ENCODE peak calls at places on chromosome 5, in five cellular contexts. One of them, this sample, is unnamed.

GRCh38 chr5:96997265-96997859 is 61.5 kb downstream of the LNPEP start:
- DNase-seq in PC-3: peak
- DNase-seq in fibroblast of lung: peak
- DNase-seq in cardiac muscle cell: peak
- DNase-seq in AG10803: peak
- DNase-seq in this sample: no peak

GRCh38 chr5:1546556-1546955 is 22.8 kb upstream of the LPCAT1 start:
- DNase-seq in PC-3: peak
- DNase-seq in AG10803: no peak
- DNase-seq in fibroblast of lung: no peak
- DNase-seq in cardiac muscle cell: no peak
- DNase-seq in this sample: peak

GRCh38 chr5:167770461-167770860 is 521.0 kb upstream of the WWC1 start:
- DNase-seq in PC-3: peak
- DNase-seq in AG10803: peak
- DNase-seq in cardiac muscle cell: no peak
- DNase-seq in fibroblast of lung: peak
- DNase-seq in this sample: no peak

GRCh38 chr5:128572546-128573339 is 34.7 kb upstream of the FBN2 start:
- DNase-seq in AG10803: no peak
- DNase-seq in fibroblast of lung: peak
- DNase-seq in PC-3: peak
- DNase-seq in cardiac muscle cell: no peak
- DNase-seq in this sample: no peak

GRCh38 chr5:179820483-179821297 is at the start of gene SQSTM1:
- DNase-seq in AG10803: peak
- DNase-seq in PC-3: peak
- DNase-seq in cardiac muscle cell: peak
- DNase-seq in fibroblast of lung: peak
- DNase-seq in this sample: peak

GRCh38 chr5:11494340-11494739 is 409.9 kb downstream of the CTNND2 start:
- DNase-seq in cardiac muscle cell: no peak
- DNase-seq in fibroblast of lung: no peak
- DNase-seq in AG10803: no peak
- DNase-seq in PC-3: peak
- DNase-seq in this sample: no peak

GRCh38 chr5:38757451-38758245 is 88.2 kb upstream of the OSMR start:
- DNase-seq in cardiac muscle cell: no peak
- DNase-seq in fibroblast of lung: peak
- DNase-seq in AG10803: peak
- DNase-seq in PC-3: no peak
- DNase-seq in this sample: no peak

GRCh38 chr5:96655506-96655905 is 6.7 kb upstream of the CAST start:
- DNase-seq in cardiac muscle cell: no peak
- DNase-seq in AG10803: peak
- DNase-seq in PC-3: peak
- DNase-seq in fibroblast of lung: peak
- DNase-seq in this sample: no peak

GRCh38 chr5:179732918-179733763 is 519 bp downstream of the MAML1 start:
- DNase-seq in PC-3: peak
- DNase-seq in cardiac muscle cell: peak
- DNase-seq in AG10803: peak
- DNase-seq in fibroblast of lung: peak
- DNase-seq in this sample: peak

GRCh38 chr5:147619281-147619680 is 109.4 kb upstream of the DPYSL3 start:
- DNase-seq in fibroblast of lung: peak
- DNase-seq in AG10803: no peak
- DNase-seq in cardiac muscle cell: no peak
- DNase-seq in PC-3: no peak
- DNase-seq in this sample: no peak

DNA sequence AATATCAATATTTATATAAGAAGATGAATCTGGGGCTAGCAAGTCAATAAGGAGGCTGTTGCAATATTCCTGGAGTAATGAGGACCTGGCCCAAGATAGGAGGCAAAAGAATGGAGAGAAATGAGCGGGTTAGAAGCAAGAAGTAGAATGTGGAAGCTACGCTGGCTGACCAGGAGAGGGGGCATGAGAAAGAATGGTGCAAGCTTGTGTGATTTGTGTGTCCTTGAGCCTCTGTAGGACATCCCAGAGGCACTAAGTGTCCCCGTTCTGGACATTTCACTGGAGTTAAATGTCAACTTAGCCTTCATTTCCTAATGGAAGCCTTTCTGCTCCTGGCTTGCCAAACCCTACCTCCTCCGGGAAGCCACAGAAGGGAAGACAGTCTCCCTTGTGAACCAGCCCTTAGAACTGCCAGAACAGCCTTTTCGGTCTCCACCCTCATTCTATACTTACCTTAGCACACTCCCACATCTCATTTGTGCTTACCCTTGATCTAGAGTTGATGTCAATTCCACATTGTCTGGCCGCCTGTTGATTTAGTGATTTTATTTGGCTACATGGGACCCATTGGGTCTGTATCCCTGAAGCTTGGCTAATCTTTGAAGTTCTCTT is 6.7 kb upstream of the PDE6A start:
- DNase-seq in PC-3: no peak
- DNase-seq in AG10803: no peak
- DNase-seq in cardiac muscle cell: no peak
- DNase-seq in fibroblast of lung: no peak
- DNase-seq in this sample: no peak
- TF ChIP-seq CTCF in PC-3: peak
- TF ChIP-seq CTCF in AG10803: peak
- TF ChIP-seq CTCF in cardiac muscle cell: no peak
- TF ChIP-seq CTCF in fibroblast of lung: no peak
- TF ChIP-seq CTCF in this sample: no peak

GRCh38 chr5:54766748-54767147 is 218.6 kb downstream of the ESM1 start:
- DNase-seq in PC-3: no peak
- DNase-seq in AG10803: no peak
- DNase-seq in fibroblast of lung: no peak
- DNase-seq in cardiac muscle cell: no peak
- DNase-seq in this sample: no peak
- TF ChIP-seq CTCF in PC-3: peak
- TF ChIP-seq CTCF in AG10803: no peak
- TF ChIP-seq CTCF in fibroblast of lung: no peak
- TF ChIP-seq CTCF in cardiac muscle cell: no peak
- TF ChIP-seq CTCF in this sample: no peak

GRCh38 chr5:139690385-139691274 is 42.5 kb downstream of the CXXC5 start:
- DNase-seq in cardiac muscle cell: peak
- DNase-seq in AG10803: no peak
- DNase-seq in PC-3: no peak
- DNase-seq in fibroblast of lung: peak
- DNase-seq in this sample: no peak
- TF ChIP-seq CTCF in cardiac muscle cell: no peak
- TF ChIP-seq CTCF in AG10803: no peak
- TF ChIP-seq CTCF in PC-3: peak
- TF ChIP-seq CTCF in fibroblast of lung: no peak
- TF ChIP-seq CTCF in this sample: no peak

GRCh38 chr5:102295534-102296228 is 403 bp downstream of the SLCO4C1 start:
- DNase-seq in PC-3: no peak
- DNase-seq in cardiac muscle cell: no peak
- DNase-seq in AG10803: no peak
- DNase-seq in fibroblast of lung: no peak
- DNase-seq in this sample: peak

GRCh38 chr5:102294996-102295395 is 1.1 kb downstream of the SLCO4C1 start:
- DNase-seq in fibroblast of lung: no peak
- DNase-seq in PC-3: no peak
- DNase-seq in cardiac muscle cell: no peak
- DNase-seq in AG10803: no peak
- DNase-seq in this sample: no peak

DNA sequence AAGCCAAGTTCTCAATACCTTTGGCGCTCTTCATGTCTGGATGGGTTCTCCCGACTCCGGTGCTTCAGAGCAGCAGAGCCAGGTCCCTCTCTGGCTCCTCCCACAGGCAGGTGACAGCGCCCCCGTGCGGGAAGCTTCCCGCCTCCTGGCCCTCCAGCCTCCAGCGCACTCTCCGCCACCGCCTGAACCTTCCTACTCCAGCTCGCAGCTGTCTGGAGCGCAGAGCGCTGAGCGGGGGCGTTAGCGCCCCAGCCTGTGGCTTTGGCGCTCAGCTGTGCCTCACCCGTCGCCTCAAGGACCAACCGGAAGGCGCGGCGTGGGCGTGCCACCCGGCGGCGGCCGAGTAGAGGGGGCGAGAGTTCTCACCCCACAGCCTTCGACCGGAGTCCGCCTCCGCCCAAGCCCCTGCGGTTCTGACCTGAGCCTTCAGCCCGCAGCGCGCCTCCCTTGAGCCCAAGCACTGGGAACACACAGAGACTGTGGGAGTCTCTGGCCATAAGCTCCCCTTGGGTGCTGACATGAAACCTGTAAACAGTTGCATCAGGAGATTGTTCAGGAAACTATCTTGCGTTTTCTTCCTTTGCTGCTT is at the start of gene SLCO4C1:
- DNase-seq in AG10803: peak
- DNase-seq in fibroblast of lung: peak
- DNase-seq in cardiac muscle cell: peak
- DNase-seq in PC-3: no peak
- DNase-seq in this sample: peak
- TF ChIP-seq CTCF in AG10803: no peak
- TF ChIP-seq CTCF in fibroblast of lung: no peak
- TF ChIP-seq CTCF in cardiac muscle cell: peak
- TF ChIP-seq CTCF in PC-3: no peak
- TF ChIP-seq CTCF in this sample: peak

GRCh38 chr5:54904425-54904824 is 81.0 kb downstream of the ESM1 start:
- DNase-seq in PC-3: peak
- DNase-seq in AG10803: peak
- DNase-seq in cardiac muscle cell: peak
- DNase-seq in fibroblast of lung: peak
- DNase-seq in this sample: no peak
- TF ChIP-seq CTCF in PC-3: peak
- TF ChIP-seq CTCF in AG10803: peak
- TF ChIP-seq CTCF in cardiac muscle cell: peak
- TF ChIP-seq CTCF in fibroblast of lung: peak
- TF ChIP-seq CTCF in this sample: no peak

DNA sequence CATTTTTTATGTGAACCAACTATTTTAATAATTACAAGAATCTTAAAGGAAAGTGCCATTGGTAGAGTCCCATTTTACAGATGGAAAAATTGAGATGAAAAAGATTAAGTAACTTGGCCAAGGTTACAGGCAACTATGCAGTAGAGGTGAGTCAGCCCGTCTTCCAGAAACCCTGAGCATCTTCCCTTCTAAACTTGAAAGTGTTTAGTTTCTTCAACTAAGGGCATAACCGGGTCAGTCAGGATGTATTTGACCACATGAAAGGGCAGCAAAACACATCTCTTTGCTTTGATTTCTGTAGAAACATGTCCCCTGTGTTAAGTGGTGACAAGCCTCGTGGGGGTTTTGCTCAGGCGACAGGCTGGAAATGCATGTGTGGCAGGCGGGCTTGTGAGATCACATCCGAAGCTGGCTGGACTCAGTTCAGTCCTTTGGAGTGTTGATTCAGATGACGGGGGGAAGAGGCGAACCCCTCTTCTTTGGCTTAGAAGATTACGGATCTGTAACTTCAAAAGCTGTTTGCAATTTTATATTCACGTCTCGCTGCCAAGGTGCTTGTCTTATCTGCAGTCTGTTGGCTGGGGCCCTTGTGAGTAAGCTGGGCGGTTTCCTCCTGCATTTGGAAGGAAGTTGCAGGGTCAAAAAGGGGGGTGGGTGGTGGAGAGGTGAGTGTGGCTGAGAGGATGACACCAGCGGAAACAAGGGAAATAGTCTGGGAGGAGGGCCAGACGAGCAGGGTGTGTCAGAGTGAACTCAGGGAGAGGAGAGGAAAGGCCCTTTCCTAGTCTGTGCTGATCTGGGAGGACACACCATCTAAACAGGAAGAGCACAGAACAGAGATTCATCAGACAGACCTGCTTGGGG is 78.9 kb upstream of the RPS23 start:
- DNase-seq in AG10803: peak
- DNase-seq in PC-3: peak
- DNase-seq in fibroblast of lung: peak
- DNase-seq in cardiac muscle cell: no peak
- DNase-seq in this sample: peak
- TF ChIP-seq CTCF in AG10803: no peak
- TF ChIP-seq CTCF in PC-3: no peak
- TF ChIP-seq CTCF in fibroblast of lung: no peak
- TF ChIP-seq CTCF in cardiac muscle cell: no peak
- TF ChIP-seq CTCF in this sample: no peak

DNA sequence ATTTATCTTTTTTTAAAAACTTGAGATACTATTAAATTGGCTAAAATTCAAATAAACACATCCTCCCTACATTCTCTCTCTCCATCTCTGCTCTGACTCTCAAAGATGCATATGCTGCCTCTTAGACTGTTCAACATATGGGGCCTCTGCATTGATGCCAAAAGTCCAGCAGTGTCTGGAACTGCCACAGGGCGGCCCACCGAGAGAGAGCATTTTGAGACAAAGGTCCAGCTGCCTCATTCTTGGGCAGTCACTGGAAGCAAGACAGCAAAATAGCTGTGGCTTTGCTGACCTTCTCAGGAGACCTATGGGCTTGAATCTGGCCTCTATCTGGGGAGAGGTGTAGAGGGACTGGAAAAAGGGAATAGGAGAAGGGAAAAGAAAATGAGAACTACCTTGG is 12.9 kb upstream of the TSSK1B start:
- DNase-seq in AG10803: peak
- DNase-seq in PC-3: peak
- DNase-seq in cardiac muscle cell: peak
- DNase-seq in fibroblast of lung: no peak
- DNase-seq in this sample: no peak
- TF ChIP-seq CTCF in AG10803: peak
- TF ChIP-seq CTCF in PC-3: peak
- TF ChIP-seq CTCF in cardiac muscle cell: peak
- TF ChIP-seq CTCF in fibroblast of lung: no peak
- TF ChIP-seq CTCF in this sample: no peak

GRCh38 chr5:134463176-134463720 is 51.6 kb upstream of the CDKN2AIPNL start:
- DNase-seq in AG10803: no peak
- DNase-seq in PC-3: no peak
- DNase-seq in fibroblast of lung: no peak
- DNase-seq in cardiac muscle cell: no peak
- DNase-seq in this sample: peak

GRCh38 chr5:134462047-134462575 is 50.4 kb upstream of the CDKN2AIPNL start:
- DNase-seq in cardiac muscle cell: no peak
- DNase-seq in PC-3: no peak
- DNase-seq in fibroblast of lung: no peak
- DNase-seq in AG10803: no peak
- DNase-seq in this sample: peak

GRCh38 chr5:134460551-134460950 is 48.9 kb upstream of the CDKN2AIPNL start:
- DNase-seq in PC-3: no peak
- DNase-seq in fibroblast of lung: no peak
- DNase-seq in cardiac muscle cell: no peak
- DNase-seq in AG10803: peak
- DNase-seq in this sample: no peak

GRCh38 chr5:134463991-134464760 is 52.5 kb upstream of the CDKN2AIPNL start:
- DNase-seq in AG10803: no peak
- DNase-seq in cardiac muscle cell: no peak
- DNase-seq in fibroblast of lung: peak
- DNase-seq in PC-3: no peak
- DNase-seq in this sample: no peak

DNA sequence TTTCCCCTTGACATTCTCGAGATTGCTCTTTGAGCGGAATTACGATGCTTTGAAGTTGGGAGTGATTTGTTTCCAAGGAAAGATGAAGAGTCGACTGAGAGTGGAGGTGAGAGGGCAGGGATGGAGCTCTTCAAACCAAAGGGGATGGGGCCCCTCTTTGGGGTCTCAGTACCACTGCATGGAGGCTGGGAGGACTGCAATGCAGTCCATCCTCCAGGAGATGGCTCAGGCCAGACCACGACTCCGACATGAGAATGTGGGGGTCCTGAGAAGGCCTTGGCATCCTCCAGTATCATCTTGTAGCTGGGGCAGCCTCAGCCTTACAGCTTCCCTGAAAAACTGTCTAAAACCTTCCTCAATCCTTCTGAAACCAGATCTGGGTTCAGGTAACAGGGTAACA is 51.1 kb upstream of the CDKN2AIPNL start:
- DNase-seq in fibroblast of lung: no peak
- DNase-seq in cardiac muscle cell: no peak
- DNase-seq in PC-3: no peak
- DNase-seq in AG10803: no peak
- DNase-seq in this sample: no peak
- TF ChIP-seq CTCF in fibroblast of lung: no peak
- TF ChIP-seq CTCF in cardiac muscle cell: no peak
- TF ChIP-seq CTCF in PC-3: no peak
- TF ChIP-seq CTCF in AG10803: no peak
- TF ChIP-seq CTCF in this sample: no peak

This sample was measured in right lobe of liver.